ENCODE peak calls at places on chromosomes 4 and X, in five cellular contexts. C, J, L, E and F are unnamed samples.

GRCh38 chr4:31108762-31109161 is 388.6 kb downstream of the PCDH7 start:
- DNase-seq in J (no peak), E (no peak), L (no peak), C (no peak), F (no peak)

GRCh38 chrX:153522259-153522658 is 4.8 kb downstream of the ATP2B3 start:
- DNase-seq in C (no peak), J (no peak), L (no peak), E (no peak), F (no peak)

GRCh38 chrX:8179653-8180052 is 8.6 kb upstream of the VCX2 start:
- DNase-seq in C (no peak), J (no peak), E (no peak), L (no peak), F (no peak)

GRCh38 chr4:121462660-121463261 is 81.9 kb upstream of the QRFPR start:
- DNase-seq in E (peak; percentile 60), L (no peak), C (no peak), J (peak; percentile 75), F (no peak)

GRCh38 chrX:645024-645376 is 14.4 kb downstream of the SHOX start:
- DNase-seq in C (no peak), L (no peak), J (peak; percentile 81), E (no peak), F (no peak)

GRCh38 chrX:45295587-45295986 is 94.9 kb upstream of the DIPK2B start:
- DNase-seq in L (no peak), J (peak; percentile 75), C (no peak), E (peak; percentile 7), F (no peak)

GRCh38 chr4:140305053-140305452 is 68.4 kb upstream of the SCOC start:
- DNase-seq in E (no peak), L (no peak), C (no peak), J (peak; percentile 36), F (no peak)

GRCh38 chrX:96244955-96245354 is 439.7 kb upstream of the DIAPH2 start:
- DNase-seq in C (no peak), J (no peak), E (no peak), L (no peak), F (no peak)

GRCh38 chr4:74376888-74377483 is 12.0 kb downstream of the EREG start:
- DNase-seq in E (no peak), J (peak; percentile 24), L (no peak), C (no peak), F (no peak)

GRCh38 chrX:86002076-86002896 is 45.1 kb downstream of the CHM start:
- DNase-seq in C (no peak), J (peak; percentile 62), L (peak; percentile 9), E (no peak), F (peak; percentile 54)

GRCh38 chr4:141921293-141921692 is 284.9 kb downstream of the IL15 start:
- DNase-seq in J (no peak), L (no peak), C (no peak), E (no peak), F (no peak)

GRCh38 chr4:53905935-53906377 is 158.4 kb downstream of the CHIC2 start:
- DNase-seq in L (peak; percentile 24), E (peak; percentile 25), J (peak; percentile 39), C (no peak), F (no peak)

GRCh38 chrX:121245763-121246162 is 198.4 kb downstream of the GLUD2 start:
- DNase-seq in C (no peak), E (no peak), L (no peak), J (no peak), F (no peak)

GRCh38 chr4:13403833-13404232 is 80.3 kb downstream of the RAB28 start:
- DNase-seq in E (no peak), L (no peak), J (no peak), C (no peak), F (no peak)

GRCh38 chr4:45629717-45630116 is 494.1 kb downstream of the GABRG1 start:
- DNase-seq in L (no peak), E (no peak), J (no peak), C (no peak), F (no peak)

GRCh38 chrX:28613558-28613957 is 26.3 kb downstream of the IL1RAPL1 start:
- DNase-seq in E (no peak), C (no peak), J (no peak), L (no peak), F (no peak)

GRCh38 chr4:176565044-176565443 is 227.7 kb downstream of the VEGFC start:
- DNase-seq in C (no peak), L (no peak), E (no peak), J (no peak), F (no peak)

GRCh38 chr4:2712261-2712842 is 43.8 kb downstream of the TNIP2 start:
- DNase-seq in E (no peak), L (no peak), J (no peak), C (no peak), F (no peak)

GRCh38 chr4:173333658-173334084 is 487 bp downstream of the HMGB2 start:
- DNase-seq in J (peak; percentile 65), C (peak; percentile 14), L (peak; percentile 75), E (peak; percentile 58), F (peak; percentile 77)

GRCh38 chr4:87236851-87237250 is 16.4 kb upstream of the KLHL8 start:
- DNase-seq in J (no peak), L (no peak), C (no peak), E (no peak), F (no peak)

GRCh38 chr4:3399277-3400194 is 42.2 kb upstream of the HGFAC start:
- DNase-seq in L (peak; percentile 11), J (no peak), E (no peak), C (no peak), F (no peak)

GRCh38 chr4:6926681-6927478 is 17.3 kb downstream of the TBC1D14 start:
- DNase-seq in J (peak; percentile 93), E (peak; percentile 46), L (peak; percentile 50), C (no peak), F (peak; percentile 83)

GRCh38 chr4:153212755-153213154 is 8.5 kb downstream of the TRIM2 start:
- DNase-seq in J (no peak), E (no peak), L (no peak), C (no peak), F (no peak)

GRCh38 chrX:130770615-130771014 is 132.4 kb downstream of the ENOX2 start:
- DNase-seq in C (no peak), L (no peak), E (no peak), J (no peak), F (no peak)

GRCh38 chr4:76993787-76994641 is 44.5 kb downstream of the SEPTIN11 start:
- DNase-seq in J (peak; percentile 47), L (no peak), C (no peak), E (no peak), F (no peak)

GRCh38 chr4:82489076-82489475 is 58.7 kb downstream of the ENOPH1 start:
- DNase-seq in L (no peak), C (no peak), E (no peak), J (no peak), F (no peak)

GRCh38 chr4:155900402-155900801 is 3.1 kb upstream of the TDO2 start:
- DNase-seq in L (no peak), C (no peak), E (no peak), J (no peak), F (no peak)

GRCh38 chrX:43964936-43965335 is 8.3 kb downstream of the NDP start:
- DNase-seq in C (no peak), J (no peak), L (no peak), E (no peak), F (no peak)

GRCh38 chr4:147103403-147103946 is 157.8 kb upstream of the TTC29 start:
- DNase-seq in E (no peak), L (peak; percentile 23), C (peak; percentile 73), J (peak; percentile 5), F (no peak)

GRCh38 chrX:140710710-140711109 is 1.2 kb downstream of the LINC00632 start:
- DNase-seq in C (no peak), J (no peak), L (no peak), E (peak; percentile 67), F (no peak)

GRCh38 chr4:172865531-172866127 is 303.0 kb upstream of the GALNT7 start:
- DNase-seq in E (no peak), C (no peak), L (no peak), J (no peak), F (no peak)

GRCh38 chrX:10404435-10404834 is 215.9 kb downstream of the MID1 start:
- DNase-seq in J (no peak), C (no peak), L (no peak), E (no peak), F (no peak)

DNA sequence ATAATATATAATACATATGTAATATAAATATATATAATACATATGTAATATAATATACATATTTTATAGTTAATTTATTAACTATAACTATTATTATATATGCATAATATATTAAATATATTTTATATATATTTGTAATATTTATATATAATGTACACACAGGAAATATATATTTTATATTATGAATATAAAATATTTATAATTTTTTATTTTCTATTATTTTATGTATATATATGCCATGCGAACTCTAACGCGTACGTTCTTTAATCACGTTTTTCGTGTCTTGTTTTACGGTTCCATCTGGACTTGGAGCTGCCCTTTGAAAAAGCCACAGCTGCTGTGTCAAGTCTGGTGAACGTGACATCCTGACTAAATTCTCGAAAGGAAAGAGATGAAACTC is 332.1 kb downstream of the ASMT start:
- DNase-seq in C (no peak), L (no peak), J (no peak), E (no peak), F (no peak)
- H3K4me1 ChIP-seq in C (no peaks in the 10 kb centered on the region), L (no peaks in the 10 kb centered on the region), J (no peaks in the 10 kb centered on the region), E (no peaks in the 10 kb centered on the region), F (no peaks in the 10 kb centered on the region)

DNA sequence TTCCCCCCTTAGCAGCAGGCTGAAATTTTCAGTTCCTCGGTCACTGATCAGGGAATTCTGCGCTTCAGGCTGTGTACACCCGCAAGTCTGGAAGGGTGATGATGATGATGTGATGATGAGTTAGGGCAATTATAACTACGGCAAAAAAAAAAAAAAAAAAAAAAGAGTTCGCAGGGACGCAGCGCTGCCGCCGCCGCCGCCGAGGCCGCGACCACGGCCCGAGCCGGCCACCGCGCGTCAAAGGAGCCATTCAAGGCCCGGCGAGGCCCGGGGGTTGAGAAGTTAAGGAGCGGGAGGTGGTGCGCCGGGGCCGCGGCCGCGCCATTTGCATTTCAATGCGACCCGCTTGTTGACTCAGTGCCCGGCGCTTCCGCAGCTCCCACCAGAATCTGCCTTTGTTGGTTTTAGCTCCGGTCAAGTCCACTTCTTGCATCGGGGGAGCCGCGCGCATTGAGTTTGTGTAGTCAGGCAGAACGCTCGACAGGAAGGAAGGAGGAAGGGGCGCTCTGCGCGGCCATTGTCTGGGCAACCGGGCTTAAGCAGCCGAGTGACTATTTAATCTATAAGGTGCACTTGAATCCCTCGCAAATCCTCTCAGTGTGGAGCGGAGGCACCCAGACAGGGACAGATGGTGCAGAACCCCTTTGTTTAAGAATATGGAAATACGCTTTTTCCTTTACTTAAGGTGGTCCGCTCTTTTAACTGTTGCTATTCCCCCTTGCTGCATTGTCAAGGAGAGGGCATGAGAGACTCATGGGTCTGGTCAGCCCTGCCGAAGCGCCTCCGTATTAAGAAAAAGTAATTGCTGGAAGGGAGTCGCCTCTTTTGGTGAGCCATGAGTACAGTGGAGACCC is 109.1 kb downstream of the SPRY1 start:
- DNase-seq in J (peak; percentile 55), E (peak; percentile 32), C (peak; percentile 10), L (peak; percentile 56), F (peak; percentile 77)
- H3K36me3 ChIP-seq in J (no peaks in the 10 kb centered on the region), E (no peaks in the 10 kb centered on the region), C (no peaks in the 10 kb centered on the region), L (no peaks in the 10 kb centered on the region), F (no peaks in the 10 kb centered on the region)

DNA sequence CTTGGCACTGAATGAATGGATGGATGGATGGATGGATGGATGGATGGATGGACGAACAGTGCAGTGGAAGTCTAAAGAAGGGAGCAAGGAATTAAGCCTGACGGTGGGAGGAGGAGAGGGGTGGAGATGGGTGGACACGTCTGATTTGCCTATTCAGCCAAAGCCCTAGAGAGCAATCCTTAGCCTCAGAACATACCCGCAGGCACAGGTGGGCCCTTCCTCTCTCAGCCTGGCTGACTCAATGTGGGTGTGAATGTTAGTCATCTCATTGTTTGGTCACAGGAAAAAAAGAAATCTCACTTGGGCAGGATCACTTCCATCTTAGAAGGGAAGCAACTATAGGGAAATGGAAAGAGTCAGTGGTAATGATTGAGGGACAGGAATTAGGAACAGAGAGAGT is 165.9 kb downstream of the PJA1 start:
- DNase-seq in J (no peak), E (no peak), C (no peak), L (no peak), F (no peak)
- TF ChIP-seq CTCF in J (no peak), E (no peak), C (no peak), L (no peak), F (no peak)

GRCh38 chr4:108110450-108110849 is 58.3 kb downstream of the LEF1 start:
- DNase-seq in L (no peak), J (no peak), E (no peak), C (no peak), F (no peak)
- H3K4me1 ChIP-seq in L (no peaks in the 10 kb centered on the region), J (no peaks in the 10 kb centered on the region), E (no peaks in the 10 kb centered on the region), C (no peaks in the 10 kb centered on the region), F (no peaks in the 10 kb centered on the region)